ENCODE peak calls at places on chromosomes 6 and 20, in seven cellular contexts. I is lower lobe of right lung; F is stimulated activated CD8-positive, alpha-beta memory T cell treated with anti-CD3 and anti-CD28 coated beads, Interleukin-2, amount 100 ng/mL, for 48 hours; V is GM06990; O is effector CD4-positive, alpha-beta T cell; U is brain microvascular endothelial cell; B is CD8-positive, alpha-beta T cell. L is an unnamed sample.

GRCh38 chr6:36873612-36874011 is 991 bp downstream of the PPIL1 start:
- DNase-seq in I (no peak), F (no peak), V (no peak), O (no peak), U (no peak), B (no peak), L (no peak)

GRCh38 chr6:45724511-45724910 is 291.1 kb downstream of the CLIC5 start:
- DNase-seq in I (no peak), F (no peak), V (no peak), O (no peak), U (peak), B (no peak), L (no peak)

GRCh38 chr6:7912024-7912423 is 1.4 kb upstream of the TXNDC5 start:
- DNase-seq in I (no peak), F (no peak), V (no peak), O (no peak), U (no peak), B (no peak), L (no peak)

GRCh38 chr20:34420146-34420545 is 57.1 kb downstream of the ITCH start:
- DNase-seq in I (no peak), F (no peak), V (no peak), O (no peak), U (no peak), B (no peak), L (no peak)

GRCh38 chr20:40564997-40565680 is 123.9 kb downstream of the MAFB start:
- DNase-seq in I (no peak), F (no peak), V (no peak), O (no peak), U (peak), B (no peak), L (no peak)

GRCh38 chr20:60057866-60058807 is 99.9 kb downstream of the CDH26 start:
- DNase-seq in I (peak), F (no peak), V (peak), O (no peak), U (peak), B (peak), L (peak)

GRCh38 chr6:160979063-160979708 is 12.4 kb upstream of the MAP3K4 start:
- DNase-seq in I (no peak), F (no peak), V (no peak), O (no peak), U (no peak), B (no peak), L (no peak)

GRCh38 chr6:142372348-142372747 is 70.5 kb downstream of the ADGRG6 start:
- DNase-seq in I (no peak), F (no peak), V (no peak), O (no peak), U (peak), B (no peak), L (no peak)

GRCh38 chr6:125789167-125789566 is 1.6 kb upstream of the NCOA7 start:
- DNase-seq in I (no peak), F (no peak), V (no peak), O (no peak), U (no peak), B (no peak), L (peak)

GRCh38 chr6:143620461-143620860 is 57.3 kb upstream of the PHACTR2 start:
- DNase-seq in I (no peak), F (no peak), V (no peak), O (no peak), U (peak), B (no peak), L (no peak)

GRCh38 chr20:48999890-49000870 is 45.9 kb upstream of the CSE1L start:
- DNase-seq in I (no peak), F (no peak), V (no peak), O (no peak), U (no peak), B (no peak), L (no peak)

GRCh38 chr6:129510930-129511329 is 199.0 kb downstream of the ARHGAP18 start:
- DNase-seq in I (no peak), F (no peak), V (no peak), O (no peak), U (no peak), B (no peak), L (no peak)

GRCh38 chr6:155200012-155200411 is 63.8 kb upstream of the CLDN20 start:
- DNase-seq in I (no peak), F (no peak), V (no peak), O (no peak), U (peak), B (no peak), L (no peak)

GRCh38 chr6:106063448-106063850 is 22.7 kb upstream of the PRDM1 start:
- DNase-seq in I (no peak), F (no peak), V (no peak), O (no peak), U (no peak), B (no peak), L (no peak)

L was measured in mucosa of descending colon.